ENCODE peak calls at places on chromosome 13, in four cellular contexts. X, N, L and K are unnamed samples.

GRCh38 chr13:38398810-38399493 is 49.3 kb downstream of the UFM1 start:
- DNase-seq in X (no peak), N (peak), L (peak), K (peak)

GRCh38 chr13:94419304-94419943 is 60.1 kb downstream of the DCT start:
- DNase-seq in X (no peak), N (peak), L (peak), K (no peak)

GRCh38 chr13:102311901-102312300 is 89.9 kb downstream of the FGF14 start:
- DNase-seq in X (no peak), N (no peak), L (no peak), K (no peak)

GRCh38 chr13:33571618-33572017 is 246.3 kb upstream of the RFC3 start:
- DNase-seq in X (no peak), N (no peak), L (no peak), K (no peak)

GRCh38 chr13:80975903-80976302 is 635.0 kb upstream of the SPRY2 start:
- DNase-seq in X (no peak), N (no peak), L (no peak), K (no peak)

GRCh38 chr13:50299546-50300249 is 284.5 kb downstream of the KCNRG start:
- DNase-seq in X (no peak), N (no peak), L (peak), K (no peak)

GRCh38 chr13:31485651-31486051 is 253.7 kb upstream of the RXFP2 start:
- DNase-seq in X (no peak), N (no peak), L (peak), K (no peak)

GRCh38 chr13:52737900-52738299 is 1.7 kb downstream of the CNMD start:
- DNase-seq in X (no peak), N (no peak), L (no peak), K (no peak)

GRCh38 chr13:22110368-22110767 is 439.5 kb downstream of the FGF9 start:
- DNase-seq in X (no peak), N (no peak), L (no peak), K (no peak)

GRCh38 chr13:80048802-80049201 is 292.1 kb downstream of the SPRY2 start:
- DNase-seq in X (peak), N (peak), L (peak), K (peak)

GRCh38 chr13:22369840-22370239 is 699.0 kb downstream of the FGF9 start:
- DNase-seq in X (no peak), N (no peak), L (no peak), K (no peak)

GRCh38 chr13:32650705-32651311 is 64.6 kb downstream of the PDS5B start:
- DNase-seq in X (peak), N (peak), L (peak), K (peak)

GRCh38 chr13:93260591-93260990 is 34.0 kb downstream of the GPC6 start:
- DNase-seq in X (no peak), N (peak), L (peak), K (no peak)

GRCh38 chr13:41231786-41232185 is 31.6 kb downstream of the MTRF1 start:
- DNase-seq in X (no peak), N (peak), L (peak), K (no peak)

GRCh38 chr13:98195054-98195791 is 18.2 kb upstream of the RNF113B start:
- DNase-seq in X (no peak), N (no peak), L (no peak), K (no peak)

GRCh38 chr13:40031031-40031430 is 375.6 kb downstream of the COG6 start:
- DNase-seq in X (no peak), N (peak), L (peak), K (no peak)

GRCh38 chr13:90416519-90416918 is 931.0 kb upstream of the MIR17HG start:
- DNase-seq in X (no peak), N (peak), L (peak), K (no peak)

GRCh38 chr13:106762711-106763110 is 194.8 kb upstream of the ARGLU1 start:
- DNase-seq in X (no peak), N (no peak), L (no peak), K (no peak)

GRCh38 chr13:101382086-101382485 is 34.2 kb downstream of the NALCN start:
- DNase-seq in X (no peak), N (no peak), L (no peak), K (no peak)

GRCh38 chr13:37326319-37326718 is 220.9 kb upstream of the CSNK1A1L start:
- DNase-seq in X (no peak), N (peak), L (peak), K (no peak)

GRCh38 chr13:40651866-40652587 is 14.4 kb downstream of the FOXO1 start:
- DNase-seq in X (no peak), N (no peak), L (no peak), K (no peak)

GRCh38 chr13:99980201-99981114 is 1.1 kb upstream of the ZIC2 start:
- DNase-seq in X (peak), N (peak), L (peak), K (peak)

GRCh38 chr13:95745752-95746151 is 68.8 kb downstream of the DNAJC3 start:
- DNase-seq in X (no peak), N (no peak), L (peak), K (no peak)

GRCh38 chr13:36736119-36736726 is 62.4 kb downstream of the SERTM1 start:
- DNase-seq in X (peak), N (peak), L (peak), K (peak)

GRCh38 chr13:79995334-79995733 is 345.6 kb downstream of the SPRY2 start:
- DNase-seq in X (no peak), N (peak), L (peak), K (no peak)

GRCh38 chr13:110259651-110260050 is 47.3 kb downstream of the COL4A1 start:
- DNase-seq in X (no peak), N (no peak), L (no peak), K (no peak)

GRCh38 chr13:87498681-87499080 is 172.5 kb upstream of the SLITRK5 start:
- DNase-seq in X (no peak), N (peak), L (peak), K (no peak)

GRCh38 chr13:71525004-71525403 is 342.0 kb downstream of the DACH1 start:
- DNase-seq in X (no peak), N (no peak), L (no peak), K (no peak)

GRCh38 chr13:66992183-66992582 is 238.0 kb downstream of the PCDH9 start:
- DNase-seq in X (no peak), N (peak), L (peak), K (no peak)

GRCh38 chr13:66992683-66993082 is 237.5 kb downstream of the PCDH9 start:
- DNase-seq in X (no peak), N (no peak), L (peak), K (no peak)

GRCh38 chr13:66994498-66995365 is 235.4 kb downstream of the PCDH9 start:
- DNase-seq in X (no peak), N (no peak), L (no peak), K (no peak)

GRCh38 chr13:66995366-66995663 is 234.8 kb downstream of the PCDH9 start:
- DNase-seq in X (no peak), N (no peak), L (no peak), K (no peak)

GRCh38 chr13:66994097-66994496 is 236.0 kb downstream of the PCDH9 start:
- DNase-seq in X (peak), N (peak), L (peak), K (no peak)
- TF ChIP-seq CTCF in X (peak), N (peak), L (peak), K (peak)

DNA sequence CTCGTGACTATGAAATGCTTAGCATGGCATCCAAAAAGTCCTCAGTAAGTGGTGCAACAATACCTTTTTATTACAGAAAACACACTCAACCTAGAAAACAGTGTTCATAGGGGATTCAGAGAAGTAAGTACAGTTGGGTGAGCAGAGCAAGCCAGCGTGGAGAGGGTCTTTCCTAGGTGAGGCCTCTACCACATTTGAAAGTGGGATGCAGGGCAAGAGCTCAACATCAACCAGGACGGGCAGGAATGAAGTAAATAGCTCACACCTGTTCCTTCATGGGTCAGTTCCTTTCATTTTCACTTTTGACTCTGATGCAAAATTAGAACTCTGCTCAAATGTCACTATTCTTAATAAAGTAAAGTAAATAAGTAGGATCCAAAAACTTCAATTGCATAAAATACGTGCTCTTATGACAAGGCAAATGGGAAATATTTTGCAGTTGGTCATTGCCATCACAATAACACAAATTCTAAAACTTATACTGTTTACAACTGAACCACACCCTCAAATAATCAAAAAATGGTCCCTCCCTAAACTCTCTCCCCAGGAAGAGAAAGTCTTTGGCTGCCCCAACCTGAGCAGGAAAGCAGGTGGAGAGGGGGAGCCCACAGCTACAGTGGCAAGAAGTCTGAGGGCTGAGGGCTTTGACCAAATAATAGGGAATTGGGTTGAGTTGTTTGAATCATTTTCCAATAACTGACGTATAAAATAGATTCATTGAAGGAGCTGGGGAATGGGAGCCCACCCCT is 20.2 kb downstream of the CHAMP1 start:
- DNase-seq in X (no peak), N (no peak), L (no peak), K (no peak)
- TF ChIP-seq CTCF in X (no peak), N (no peak), L (no peak), K (no peak)

GRCh38 chr13:67224148-67224846 is 5.8 kb downstream of the PCDH9 start:
- DNase-seq in X (peak), N (peak), L (peak), K (peak)
- TF ChIP-seq CTCF in X (peak), N (peak), L (peak), K (peak)

GRCh38 chr13:97030705-97031452 is 36.6 kb upstream of the OXGR1 start:
- DNase-seq in X (no peak), N (peak), L (peak), K (no peak)
- TF ChIP-seq CTCF in X (peak), N (peak), L (peak), K (peak)

DNA sequence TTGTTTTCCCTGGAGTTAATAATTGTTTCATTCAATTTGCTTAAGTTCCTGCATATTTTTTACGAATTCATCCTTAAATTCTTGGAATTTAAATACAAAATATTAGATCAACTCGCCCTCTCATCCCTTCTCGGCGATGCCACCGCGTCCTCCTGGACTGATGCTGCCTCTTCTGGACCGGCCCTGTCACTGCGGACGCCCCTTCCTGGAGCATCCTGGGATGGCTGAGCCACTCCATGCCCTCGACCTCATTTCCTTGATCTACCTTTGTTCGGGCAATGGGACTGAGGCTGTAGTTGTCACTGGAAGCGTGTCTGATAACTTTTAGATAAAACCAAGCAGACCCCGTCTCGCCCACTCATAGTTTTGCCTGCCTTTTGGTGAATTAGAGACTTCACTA is 283.6 kb downstream of the TEX29 start:
- DNase-seq in X (no peak), N (no peak), L (no peak), K (no peak)
- TF ChIP-seq CTCF in X (no peak), N (no peak), L (no peak), K (no peak)